ENCODE peak calls at places on chromosomes 16 and 17, in eight cellular contexts. I is CD4-positive, CD25-positive, alpha-beta regulatory T cell; C is stimulated activated CD4-positive, alpha-beta T cell treated with anti-CD3 and anti-CD28 coated beads, Interleukin-12 subunit alpha, Interleukin-12 subunit beta, amount 100 ng/mL, for 48 hours; M is RPMI7951; R is activated CD8-positive, alpha-beta T cell treated with anti-CD3 and anti-CD28 coated beads, Interleukin-2, amount 10 ng/mL, durations not matched to agents 7 days and 5 days; Y is upper lobe of left lung; A is Caki2; E is left colon. F is an unnamed sample.

GRCh38 chr17:56751145-56751743 is 82.5 kb downstream of the C17orf67 start:
- DNase-seq in I (no peak), C (no peak), M (no peak), R (no peak), Y (no peak), A (no peak), E (no peak), F (no peak)

GRCh38 chr17:10748475-10749110 is 18.8 kb upstream of the TMEM220 start:
- DNase-seq in I (no peak), C (no peak), M (no peak), R (no peak), Y (no peak), A (no peak), E (no peak), F (no peak)

GRCh38 chr17:15398736-15399331 is 57.4 kb upstream of the TEKT3 start:
- DNase-seq in I (no peak), C (no peak), M (peak), R (no peak), Y (no peak), A (no peak), E (no peak), F (peak)

GRCh38 chr17:33520404-33521032 is 227.4 kb upstream of the ASIC2 start:
- DNase-seq in I (no peak), C (peak), M (no peak), R (peak), Y (no peak), A (peak), E (no peak), F (peak)

GRCh38 chr16:23072769-23073549 is 76.3 kb downstream of the USP31 start:
- DNase-seq in I (no peak), C (no peak), M (no peak), R (no peak), Y (no peak), A (peak), E (no peak), F (no peak)

GRCh38 chr17:6690641-6691040 is 22.5 kb downstream of the SLC13A5 start:
- DNase-seq in I (no peak), C (no peak), M (no peak), R (no peak), Y (no peak), A (no peak), E (no peak), F (no peak)

GRCh38 chr16:47424846-47425245 is 36.0 kb downstream of the ITFG1 start:
- DNase-seq in I (no peak), C (no peak), M (no peak), R (no peak), Y (no peak), A (no peak), E (no peak), F (no peak)

GRCh38 chr16:29809850-29810698 is 1.9 kb upstream of the PRRT2 start:
- DNase-seq in I (no peak), C (no peak), M (no peak), R (peak), Y (no peak), A (no peak), E (peak), F (peak)

GRCh38 chr17:16363749-16364536 is 10.7 kb upstream of the CENPV start:
- DNase-seq in I (peak), C (peak), M (peak), R (peak), Y (peak), A (peak), E (peak), F (peak)

GRCh38 chr17:76716834-76717205 is 6.1 kb upstream of the MXRA7 start:
- DNase-seq in I (no peak), C (no peak), M (peak), R (no peak), Y (no peak), A (no peak), E (no peak), F (no peak)

GRCh38 chr16:23148513-23149266 is 562 bp downstream of the USP31 start:
- DNase-seq in I (peak), C (peak), M (peak), R (peak), Y (peak), A (peak), E (peak), F (peak)

GRCh38 chr17:57782051-57782490 is 37.0 kb upstream of the CCDC182 start:
- DNase-seq in I (no peak), C (no peak), M (no peak), R (no peak), Y (peak), A (no peak), E (no peak), F (peak)

GRCh38 chr17:70295329-70295728 is 126.0 kb downstream of the KCNJ2 start:
- DNase-seq in I (no peak), C (no peak), M (no peak), R (no peak), Y (no peak), A (no peak), E (no peak), F (no peak)

GRCh38 chr16:11136600-11136999 is 119.4 kb downstream of the SOCS1 start:
- DNase-seq in I (no peak), C (no peak), M (peak), R (no peak), Y (no peak), A (no peak), E (no peak), F (peak)

GRCh38 chr16:70682239-70683145 is 3.4 kb downstream of the MTSS2 start:
- DNase-seq in I (no peak), C (no peak), M (no peak), R (no peak), Y (no peak), A (no peak), E (no peak), F (no peak)

GRCh38 chr17:72135546-72136325 is 14.9 kb downstream of the SOX9 start:
- DNase-seq in I (no peak), C (no peak), M (no peak), R (no peak), Y (no peak), A (no peak), E (no peak), F (no peak)

GRCh38 chr16:89325861-89326471 is 108.5 kb downstream of the ZNF778 start:
- DNase-seq in I (no peak), C (no peak), M (peak), R (peak), Y (peak), A (peak), E (peak), F (peak)

GRCh38 chr17:31004160-31004559 is 33.3 kb downstream of the RNF135 start:
- DNase-seq in I (no peak), C (no peak), M (no peak), R (no peak), Y (no peak), A (no peak), E (no peak), F (no peak)

GRCh38 chr16:1601031-1601430 is 10.8 kb downstream of the IFT140 start:
- DNase-seq in I (no peak), C (no peak), M (no peak), R (no peak), Y (no peak), A (no peak), E (no peak), F (no peak)

GRCh38 chr16:51095114-51095872 is 55.8 kb downstream of the SALL1 start:
- DNase-seq in I (no peak), C (no peak), M (no peak), R (no peak), Y (no peak), A (no peak), E (no peak), F (no peak)

GRCh38 chr17:65953316-65954147 is 238.4 kb downstream of the CEP112 start:
- DNase-seq in I (no peak), C (no peak), M (no peak), R (no peak), Y (no peak), A (no peak), E (no peak), F (no peak)

GRCh38 chr16:27444015-27444414 is 42.0 kb downstream of the IL21R start:
- DNase-seq in I (no peak), C (no peak), M (peak), R (no peak), Y (no peak), A (peak), E (no peak), F (no peak)

GRCh38 chr17:63928172-63928666 is 3.9 kb downstream of the CD79B start:
- DNase-seq in I (no peak), C (no peak), M (no peak), R (no peak), Y (no peak), A (no peak), E (no peak), F (no peak)

GRCh38 chr17:78258323-78259229 is 27.1 kb downstream of the TMEM235 start:
- DNase-seq in I (peak), C (peak), M (no peak), R (peak), Y (peak), A (no peak), E (no peak), F (peak)

GRCh38 chr16:54875443-54875842 is 55.2 kb upstream of the IRX5 start:
- DNase-seq in I (no peak), C (no peak), M (no peak), R (no peak), Y (no peak), A (no peak), E (no peak), F (no peak)

GRCh38 chr16:67481561-67482259 is 753 bp upstream of the ATP6V0D1 start:
- DNase-seq in I (peak), C (peak), M (peak), R (peak), Y (no peak), A (no peak), E (peak), F (peak)

GRCh38 chr17:78182504-78182903 is 4.3 kb downstream of the TK1 start:
- DNase-seq in I (no peak), C (no peak), M (no peak), R (no peak), Y (no peak), A (no peak), E (no peak), F (no peak)

GRCh38 chr17:17398188-17398927 is 78.4 kb upstream of the MED9 start:
- DNase-seq in I (no peak), C (no peak), M (no peak), R (no peak), Y (no peak), A (no peak), E (no peak), F (no peak)

GRCh38 chr16:28900601-28901000 is 22.3 kb downstream of the ATP2A1 start:
- DNase-seq in I (no peak), C (no peak), M (no peak), R (no peak), Y (no peak), A (no peak), E (no peak), F (no peak)

GRCh38 chr16:31083556-31083955 is 5.2 kb downstream of the PRSS53 start:
- DNase-seq in I (no peak), C (no peak), M (no peak), R (no peak), Y (no peak), A (no peak), E (no peak), F (no peak)

GRCh38 chr17:78184868-78185267 is 2.0 kb downstream of the TK1 start:
- DNase-seq in I (no peak), C (no peak), M (no peak), R (no peak), Y (peak), A (peak), E (no peak), F (no peak)

F was measured in KBM-7.